ENCODE peak calls at places on chromosomes 12 and 14, in eight cellular contexts. O is SJSA1, C is GM23248, N is cardiac muscle cell, F is IMR-90, M is esophagus squamous epithelium, I is endodermal cell, Z is Caco-2. W is an unnamed sample.

GRCh38 chr12:52528641-52529143 is 8.5 kb upstream of the KRT5 start:
- DNase-seq in O (no peak), C (no peak), N (no peak), F (no peak), M (no peak), I (peak; percentile 29), Z (no peak), W (no peak)

GRCh38 chr14:68459480-68460136 is 333.3 kb downstream of the ZFP36L1 start:
- DNase-seq in O (no peak), C (no peak), N (no peak), F (no peak), M (no peak), I (no peak), Z (no peak), W (no peak)

GRCh38 chr12:50567926-50568325 is 63.1 kb downstream of the DIP2B start:
- DNase-seq in O (peak; percentile 37), C (peak; percentile 12), N (no peak), F (peak; percentile 63), M (no peak), I (no peak), Z (no peak), W (no peak)

GRCh38 chr12:56337753-56338221 is 897 bp upstream of the IL23A start:
- DNase-seq in O (no peak), C (peak; percentile 18), N (no peak), F (no peak), M (no peak), I (no peak), Z (no peak), W (no peak)

GRCh38 chr14:21023174-21023573 is 1.7 kb downstream of the NDRG2 start:
- DNase-seq in O (no peak), C (no peak), N (no peak), F (no peak), M (no peak), I (no peak), Z (no peak), W (no peak)

GRCh38 chr14:65791551-65791981 is 379.0 kb downstream of the FUT8 start:
- DNase-seq in O (peak; percentile 5), C (peak; percentile 14), N (peak; percentile 71), F (peak; percentile 45), M (peak; percentile 3), I (peak; percentile 73), Z (no peak), W (peak; percentile 6)

GRCh38 chr14:23565626-23566025 is 2.0 kb downstream of the AP1G2 start:
- DNase-seq in O (no peak), C (no peak), N (no peak), F (no peak), M (no peak), I (no peak), Z (no peak), W (no peak)

GRCh38 chr12:75848961-75849360 is 182.6 kb downstream of the PHLDA1 start:
- DNase-seq in O (no peak), C (peak; percentile 12), N (no peak), F (no peak), M (no peak), I (no peak), Z (no peak), W (no peak)

GRCh38 chr14:25371053-25371452 is 321.1 kb upstream of the STXBP6 start:
- DNase-seq in O (no peak), C (no peak), N (no peak), F (no peak), M (no peak), I (no peak), Z (no peak), W (no peak)

DNA sequence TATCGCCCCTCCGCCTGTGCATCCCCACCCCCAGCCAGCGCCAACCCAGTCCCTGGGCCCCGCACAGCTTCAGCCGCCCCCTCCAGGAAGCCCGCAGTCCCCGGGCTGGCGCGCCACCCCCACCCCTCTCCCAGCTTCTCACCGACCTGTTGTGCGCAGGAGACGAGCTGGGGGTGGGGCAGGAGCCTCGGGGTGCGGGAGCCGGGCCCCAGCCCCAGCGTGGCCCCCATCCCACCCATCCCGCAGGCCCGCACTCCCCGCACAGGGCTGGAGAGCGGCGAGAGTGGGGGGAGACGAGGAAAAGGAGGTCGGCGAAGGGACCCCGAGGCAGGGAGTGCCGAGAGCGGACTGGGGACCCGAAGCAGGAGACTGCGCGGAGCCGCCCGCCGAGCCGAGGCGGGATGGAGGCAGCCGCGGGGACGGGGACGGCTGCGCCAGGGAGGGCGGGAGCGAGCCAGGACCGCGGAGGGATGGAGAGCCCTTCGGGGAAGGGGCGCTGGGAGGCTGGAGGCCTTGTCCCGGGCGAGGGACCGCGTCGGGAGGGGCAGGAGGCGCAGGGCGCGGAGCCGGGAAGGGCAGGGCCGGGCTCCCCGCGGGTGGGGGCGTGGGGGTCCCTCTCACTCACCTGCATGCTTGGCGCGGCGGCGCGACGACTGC is 498 bp downstream of the PIANP start:
- DNase-seq in O (no peak), C (peak; percentile 34), N (no peak), F (no peak), M (no peak), I (peak; percentile 85), Z (peak; percentile 47), W (peak; percentile 36)
- H3K4me3 ChIP-seq in O (peak overlapping the region; percentile 21), C (peak overlapping the region; percentile 69), N (peak overlapping the region; percentile 71), F (peak overlapping the region; percentile 81), M (peak overlapping the region; percentile 15), I (peak overlapping the region; percentile 75), Z (peak overlapping the region; percentile 48), W (peak overlapping the region; percentile 58)

GRCh38 chr14:64757601-64758000 is 53.4 kb downstream of the PLEKHG3 start:
- DNase-seq in O (no peak), C (no peak), N (no peak), F (no peak), M (no peak), I (no peak), Z (no peak), W (no peak)
- H3K4me1 ChIP-seq in O (peaks cover 68% of the 10 kb centered on the region), C (peaks cover 33% of the 10 kb centered on the region), N (peaks cover 36% of the 10 kb centered on the region), F (peaks cover 40% of the 10 kb centered on the region), M (peaks cover 30% of the 10 kb centered on the region), I (peaks cover 23% of the 10 kb centered on the region), Z (peaks cover 81% of the 10 kb centered on the region), W (peaks cover 44% of the 10 kb centered on the region)

DNA sequence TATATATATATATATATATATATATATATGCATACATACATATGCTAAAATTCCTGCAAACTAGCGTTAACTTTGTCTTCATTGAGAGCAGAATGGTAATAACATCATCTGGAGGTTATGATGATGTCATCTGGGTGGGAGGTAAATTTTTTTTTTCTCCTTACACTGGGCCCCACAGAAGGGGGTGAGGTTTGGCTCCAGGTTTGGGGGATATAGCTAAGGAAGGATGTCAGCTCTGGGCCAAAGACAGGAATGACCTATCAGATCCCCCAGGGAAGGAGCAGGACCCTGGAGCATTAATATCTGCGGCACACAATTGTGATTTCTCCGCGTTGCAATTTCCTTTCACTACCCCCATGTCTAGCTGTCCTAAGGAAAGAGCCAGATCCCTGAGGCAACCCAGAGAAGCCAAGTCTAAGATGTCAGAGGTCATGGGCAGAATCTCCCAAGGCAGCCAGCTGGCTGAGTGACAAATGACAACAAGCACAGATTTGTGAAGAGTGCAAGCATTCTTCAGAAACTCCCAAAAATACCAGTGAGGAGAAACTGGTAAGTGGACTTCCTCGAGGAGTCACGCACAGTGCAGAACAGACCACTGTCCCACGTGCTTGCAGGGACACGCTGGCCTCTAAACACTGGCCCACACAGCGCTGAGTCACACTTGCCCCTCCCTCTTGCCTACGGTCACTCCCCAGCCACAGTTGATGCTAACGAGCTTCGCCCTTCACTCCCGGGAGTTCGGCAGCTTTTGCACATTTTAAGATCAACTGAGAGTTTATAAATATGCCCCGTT is 9.9 kb downstream of the UBC start:
- DNase-seq in O (peak; percentile 73), C (peak; percentile 99), N (peak; percentile 92), F (peak; percentile 94), M (no peak), I (peak; percentile 86), Z (peak; percentile 73), W (peak; percentile 76)
- H3K4me3 ChIP-seq in O (no peak overlapping the region), C (peak overlapping the region; percentile 50), N (no peak overlapping the region), F (no peak overlapping the region), M (no peak overlapping the region), I (no peak overlapping the region), Z (no peak overlapping the region), W (peak overlapping the region; percentile 27)

GRCh38 chr14:64407329-64407728 is 19.2 kb downstream of the MTHFD1 start:
- DNase-seq in O (no peak), C (no peak), N (no peak), F (no peak), M (no peak), I (no peak), Z (no peak), W (no peak)

GRCh38 chr14:64409509-64409908 is 21.4 kb downstream of the MTHFD1 start:
- DNase-seq in O (no peak), C (no peak), N (no peak), F (no peak), M (no peak), I (no peak), Z (no peak), W (no peak)

GRCh38 chr14:64410084-64410774 is 22.1 kb downstream of the MTHFD1 start:
- DNase-seq in O (peak; percentile 88), C (peak; percentile 53), N (peak; percentile 63), F (peak; percentile 35), M (no peak), I (peak; percentile 80), Z (peak; percentile 81), W (no peak)

GRCh38 chr14:64412237-64412636 is 24.1 kb downstream of the MTHFD1 start:
- DNase-seq in O (no peak), C (no peak), N (no peak), F (no peak), M (no peak), I (no peak), Z (no peak), W (no peak)

GRCh38 chr14:64411001-64411400 is 22.8 kb downstream of the MTHFD1 start:
- DNase-seq in O (no peak), C (no peak), N (no peak), F (no peak), M (no peak), I (no peak), Z (no peak), W (no peak)
- H3K4me1 ChIP-seq in O (peaks cover 17% of the 10 kb centered on the region), C (peaks cover 3% of the 10 kb centered on the region), N (no peaks in the 10 kb centered on the region), F (no peaks in the 10 kb centered on the region), M (no peaks in the 10 kb centered on the region), I (no peaks in the 10 kb centered on the region), Z (peaks cover 20% of the 10 kb centered on the region), W (no peaks in the 10 kb centered on the region)

GRCh38 chr14:53215101-53215500 is 62.0 kb upstream of the DDHD1 start:
- DNase-seq in O (no peak), C (no peak), N (no peak), F (no peak), M (no peak), I (no peak), Z (no peak), W (no peak)

GRCh38 chr14:53214384-53214783 is 61.3 kb upstream of the DDHD1 start:
- DNase-seq in O (no peak), C (no peak), N (no peak), F (no peak), M (no peak), I (no peak), Z (no peak), W (no peak)

GRCh38 chr14:53217283-53217994 is 64.3 kb upstream of the DDHD1 start:
- DNase-seq in O (peak; percentile 80), C (peak; percentile 76), N (peak; percentile 74), F (peak; percentile 33), M (no peak), I (peak; percentile 97), Z (peak; percentile 90), W (peak; percentile 94)

GRCh38 chr14:53218161-53218560 is 65.0 kb upstream of the DDHD1 start:
- DNase-seq in O (no peak), C (no peak), N (no peak), F (no peak), M (no peak), I (no peak), Z (no peak), W (peak; percentile 34)
- H3K4me3 ChIP-seq in O (peak overlapping the region; percentile 61), C (peak overlapping the region; percentile 70), N (peak overlapping the region; percentile 22), F (peak overlapping the region; percentile 52), M (peak overlapping the region; percentile 34), I (peak overlapping the region; percentile 84), Z (peak overlapping the region; percentile 51), W (peak overlapping the region; percentile 67)

W was measured in SJCRH30.